ENCODE peak calls at places on chromosomes 7 and 10, in six cellular contexts. One of them, this sample, is unnamed.
A peak's percentile ranks its signal among the peaks of the same experiment; 100 is the strongest.

GRCh38 chr7:51543801-51544553 is 227.4 kb upstream of the COBL start:
- DNase-seq in PC-3: no peak
- DNase-seq in astrocyte: no peak
- DNase-seq in substantia nigra: no peak
- DNase-seq in Panc1: no peak
- DNase-seq in CD8-positive, alpha-beta memory T cell: no peak
- DNase-seq in this sample: no peak

GRCh38 chr10:3430501-3430900 is 257.9 kb upstream of the PITRM1 start:
- DNase-seq in substantia nigra: no peak
- DNase-seq in PC-3: no peak
- DNase-seq in Panc1: no peak
- DNase-seq in astrocyte: no peak
- DNase-seq in CD8-positive, alpha-beta memory T cell: no peak
- DNase-seq in this sample: no peak

GRCh38 chr10:132687181-132687892 is 98.6 kb downstream of the NKX6-2 start:
- DNase-seq in substantia nigra: no peak
- DNase-seq in CD8-positive, alpha-beta memory T cell: peak; percentile 33
- DNase-seq in Panc1: no peak
- DNase-seq in astrocyte: no peak
- DNase-seq in PC-3: no peak
- DNase-seq in this sample: no peak

GRCh38 chr10:13092446-13093102 is 7.4 kb upstream of the OPTN start:
- DNase-seq in CD8-positive, alpha-beta memory T cell: no peak
- DNase-seq in astrocyte: no peak
- DNase-seq in Panc1: no peak
- DNase-seq in substantia nigra: no peak
- DNase-seq in PC-3: no peak
- DNase-seq in this sample: no peak

GRCh38 chr10:607545-608196 is 81.8 kb downstream of the DIP2C start:
- DNase-seq in CD8-positive, alpha-beta memory T cell: no peak
- DNase-seq in substantia nigra: no peak
- DNase-seq in PC-3: no peak
- DNase-seq in Panc1: no peak
- DNase-seq in astrocyte: peak; percentile 32
- DNase-seq in this sample: no peak

GRCh38 chr7:47228386-47229014 is 353.4 kb downstream of the TNS3 start:
- DNase-seq in substantia nigra: no peak
- DNase-seq in astrocyte: no peak
- DNase-seq in CD8-positive, alpha-beta memory T cell: no peak
- DNase-seq in Panc1: no peak
- DNase-seq in PC-3: peak; percentile 23
- DNase-seq in this sample: no peak

GRCh38 chr10:44383749-44384600 is 922 bp downstream of the CXCL12 start:
- DNase-seq in astrocyte: no peak
- DNase-seq in Panc1: no peak
- DNase-seq in PC-3: no peak
- DNase-seq in CD8-positive, alpha-beta memory T cell: no peak
- DNase-seq in substantia nigra: no peak
- DNase-seq in this sample: no peak

GRCh38 chr7:12402365-12402725 is 1.3 kb downstream of the VWDE start:
- DNase-seq in Panc1: no peak
- DNase-seq in astrocyte: no peak
- DNase-seq in PC-3: peak; percentile 51
- DNase-seq in CD8-positive, alpha-beta memory T cell: no peak
- DNase-seq in substantia nigra: no peak
- DNase-seq in this sample: no peak

GRCh38 chr10:46028584-46029570 is 1.5 kb downstream of the NCOA4 start:
- DNase-seq in CD8-positive, alpha-beta memory T cell: no peak
- DNase-seq in Panc1: peak; percentile 51
- DNase-seq in substantia nigra: no peak
- DNase-seq in PC-3: peak; percentile 74
- DNase-seq in astrocyte: peak; percentile 70
- DNase-seq in this sample: peak; percentile 37

GRCh38 chr7:12257582-12257981 is 46.5 kb downstream of the TMEM106B start:
- DNase-seq in astrocyte: peak; percentile 35
- DNase-seq in substantia nigra: no peak
- DNase-seq in PC-3: peak; percentile 15
- DNase-seq in CD8-positive, alpha-beta memory T cell: peak; percentile 56
- DNase-seq in Panc1: no peak
- DNase-seq in this sample: no peak

GRCh38 chr10:14144491-14144890 is 186.2 kb downstream of the FRMD4A start:
- DNase-seq in PC-3: no peak
- DNase-seq in CD8-positive, alpha-beta memory T cell: no peak
- DNase-seq in substantia nigra: no peak
- DNase-seq in astrocyte: no peak
- DNase-seq in Panc1: no peak
- DNase-seq in this sample: no peak

GRCh38 chr7:55070271-55070743 is 51.5 kb downstream of the EGFR start:
- DNase-seq in substantia nigra: no peak
- DNase-seq in PC-3: no peak
- DNase-seq in Panc1: no peak
- DNase-seq in CD8-positive, alpha-beta memory T cell: no peak
- DNase-seq in astrocyte: no peak
- DNase-seq in this sample: no peak

GRCh38 chr7:91248996-91249395 is 15.2 kb upstream of the FZD1 start:
- DNase-seq in CD8-positive, alpha-beta memory T cell: no peak
- DNase-seq in substantia nigra: no peak
- DNase-seq in Panc1: no peak
- DNase-seq in PC-3: no peak
- DNase-seq in astrocyte: peak; percentile 20
- DNase-seq in this sample: no peak

GRCh38 chr10:33215154-33215553 is 119.3 kb downstream of the NRP1 start:
- DNase-seq in substantia nigra: no peak
- DNase-seq in CD8-positive, alpha-beta memory T cell: no peak
- DNase-seq in astrocyte: peak; percentile 87
- DNase-seq in Panc1: no peak
- DNase-seq in PC-3: peak; percentile 66
- DNase-seq in this sample: no peak

GRCh38 chr7:151585744-151586424 is 66.2 kb upstream of the RHEB start:
- DNase-seq in substantia nigra: no peak
- DNase-seq in Panc1: no peak
- DNase-seq in astrocyte: peak; percentile 75
- DNase-seq in PC-3: no peak
- DNase-seq in CD8-positive, alpha-beta memory T cell: no peak
- DNase-seq in this sample: no peak

GRCh38 chr10:12194752-12195271 is 879 bp downstream of the NUDT5 start:
- DNase-seq in CD8-positive, alpha-beta memory T cell: peak; percentile 53
- DNase-seq in substantia nigra: no peak
- DNase-seq in astrocyte: peak; percentile 12
- DNase-seq in Panc1: no peak
- DNase-seq in PC-3: peak; percentile 1
- DNase-seq in this sample: no peak

DNA sequence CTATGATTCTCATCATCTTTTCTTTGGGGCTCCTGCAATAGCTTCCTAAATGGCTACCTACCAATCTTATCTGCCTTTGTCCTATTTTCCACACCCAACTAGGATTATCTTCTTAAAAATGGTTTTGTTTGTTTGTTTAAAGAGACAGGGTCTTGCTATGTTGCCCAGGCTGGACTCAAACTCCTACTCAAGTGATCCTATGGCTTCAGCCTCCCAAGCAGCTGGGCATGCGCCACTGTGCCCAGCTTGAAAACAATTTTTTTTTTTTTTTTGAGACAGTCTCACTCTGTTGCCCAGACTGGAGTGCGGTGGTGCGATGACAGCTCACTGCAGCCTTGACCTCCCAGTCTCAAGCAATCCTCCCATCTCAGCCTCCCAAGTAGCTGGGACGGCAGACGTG is 14.9 kb downstream of the DNMBP start:
- DNase-seq in Panc1: no peak
- DNase-seq in PC-3: no peak
- DNase-seq in astrocyte: no peak
- DNase-seq in CD8-positive, alpha-beta memory T cell: no peak
- DNase-seq in substantia nigra: no peak
- DNase-seq in this sample: no peak
- H3K27ac ChIP-seq in Panc1: no peak overlapping the region
- H3K27ac ChIP-seq in PC-3: no peak overlapping the region
- H3K27ac ChIP-seq in astrocyte: peak overlapping the region; percentile 70
- H3K27ac ChIP-seq in CD8-positive, alpha-beta memory T cell: no peak overlapping the region
- H3K27ac ChIP-seq in substantia nigra: no peak overlapping the region
- H3K27ac ChIP-seq in this sample: no peak overlapping the region

DNA sequence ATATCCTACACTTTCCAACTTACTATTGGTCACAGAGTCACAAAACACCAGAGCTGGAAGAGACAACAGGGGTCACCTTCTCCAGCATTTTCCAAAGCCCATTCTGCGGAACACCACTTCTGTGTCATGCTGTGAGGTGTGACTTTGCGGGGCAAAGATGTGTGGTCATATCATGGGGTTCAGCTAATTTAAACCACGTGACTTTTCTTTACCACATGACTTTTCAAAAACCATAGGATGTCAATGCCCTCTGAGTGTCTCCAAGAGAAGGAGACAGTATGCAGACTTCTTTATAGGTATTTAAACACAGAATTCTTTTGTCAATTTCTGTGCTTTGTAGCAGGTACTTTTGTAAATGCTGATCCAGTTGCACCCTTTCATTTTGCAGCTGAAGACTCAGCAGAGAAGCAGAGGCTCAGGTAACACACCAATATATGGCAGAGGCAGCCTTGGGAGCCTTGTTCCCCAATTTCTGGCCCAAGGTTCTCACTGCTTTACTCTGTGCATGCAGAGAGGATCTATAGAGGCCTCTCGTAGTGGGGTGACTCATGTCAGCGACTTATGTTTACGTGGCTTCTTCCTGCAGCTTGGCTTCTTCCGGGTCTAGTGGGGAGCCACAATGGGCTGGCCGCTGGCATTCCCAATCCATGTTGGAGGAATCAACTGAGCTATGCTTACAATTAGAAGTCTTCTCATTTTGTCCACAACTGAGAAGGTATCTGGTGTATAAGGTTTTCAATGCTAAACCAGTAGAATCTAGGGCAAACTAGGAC is 104.0 kb upstream of the RHOBTB1 start:
- DNase-seq in PC-3: peak; percentile 43
- DNase-seq in Panc1: no peak
- DNase-seq in substantia nigra: no peak
- DNase-seq in CD8-positive, alpha-beta memory T cell: no peak
- DNase-seq in astrocyte: no peak
- DNase-seq in this sample: no peak
- H3K27ac ChIP-seq in PC-3: no peak overlapping the region
- H3K27ac ChIP-seq in Panc1: no peak overlapping the region
- H3K27ac ChIP-seq in substantia nigra: no peak overlapping the region
- H3K27ac ChIP-seq in CD8-positive, alpha-beta memory T cell: no peak overlapping the region
- H3K27ac ChIP-seq in astrocyte: no peak overlapping the region
- H3K27ac ChIP-seq in this sample: no peak overlapping the region

DNA sequence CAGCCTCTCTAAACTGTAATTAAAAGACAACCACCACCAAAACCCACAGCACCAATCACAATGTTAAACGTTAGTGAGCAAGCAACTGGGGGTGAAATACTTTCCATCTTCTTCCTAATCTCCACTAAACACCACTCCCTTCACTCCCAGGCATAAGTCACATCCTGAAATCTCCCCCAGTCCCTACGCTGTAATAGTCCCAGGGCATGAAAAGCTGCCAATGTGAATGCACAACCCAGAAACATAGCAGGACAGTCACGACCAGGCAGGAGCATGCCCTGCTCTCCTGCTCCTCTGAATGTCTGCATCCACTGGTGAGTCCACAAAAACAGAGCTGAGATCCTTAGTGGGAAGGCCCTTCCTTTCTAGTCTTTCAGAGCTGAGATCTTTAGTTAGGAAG is 288.9 kb downstream of the PARD3 start:
- DNase-seq in astrocyte: peak; percentile 70
- DNase-seq in PC-3: peak; percentile 99
- DNase-seq in substantia nigra: no peak
- DNase-seq in Panc1: no peak
- DNase-seq in CD8-positive, alpha-beta memory T cell: no peak
- DNase-seq in this sample: no peak
- H3K27ac ChIP-seq in astrocyte: peak overlapping the region; percentile 96
- H3K27ac ChIP-seq in PC-3: peak overlapping the region; percentile 85
- H3K27ac ChIP-seq in substantia nigra: no peak overlapping the region
- H3K27ac ChIP-seq in Panc1: peak overlapping the region; percentile 87
- H3K27ac ChIP-seq in CD8-positive, alpha-beta memory T cell: no peak overlapping the region
- H3K27ac ChIP-seq in this sample: peak overlapping the region; percentile 77

DNA sequence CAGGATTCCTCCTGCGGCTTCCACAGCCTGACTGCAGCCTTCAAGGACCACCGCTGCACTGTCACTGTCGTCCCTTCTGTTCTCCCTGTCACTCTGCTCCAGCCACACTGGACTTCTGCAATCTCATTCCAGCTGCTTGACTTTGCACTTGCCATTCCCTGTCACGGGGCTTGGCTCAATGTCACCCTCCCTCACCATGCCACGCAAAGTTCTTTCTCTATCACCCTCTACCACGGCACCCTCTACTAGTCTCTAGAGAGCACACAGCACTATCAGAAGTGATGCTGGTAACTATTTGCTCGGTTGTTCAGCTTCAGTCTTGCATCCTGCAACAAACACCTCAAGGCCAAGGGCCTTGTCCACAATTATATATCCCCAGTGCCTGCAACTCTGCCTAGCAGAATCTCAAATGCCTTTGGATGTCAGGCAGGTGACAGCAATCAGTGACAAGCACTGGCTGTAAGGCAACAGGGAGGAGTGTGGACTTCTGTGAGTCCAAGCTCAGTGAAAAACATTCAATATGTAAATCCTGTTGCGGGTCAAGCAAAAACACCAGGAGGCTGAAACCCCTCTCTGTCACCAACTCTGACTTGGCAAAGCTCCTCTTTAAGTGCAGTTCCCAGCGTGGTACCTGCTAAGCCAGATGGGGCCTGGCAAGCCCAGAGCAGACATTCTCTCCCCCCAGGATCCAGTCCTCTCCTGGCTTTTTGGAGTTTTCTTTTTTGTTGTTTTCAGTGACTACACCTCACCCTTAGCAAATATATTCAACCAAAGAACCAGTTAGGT is 259.8 kb downstream of the FGFR2 start:
- DNase-seq in substantia nigra: no peak
- DNase-seq in Panc1: no peak
- DNase-seq in PC-3: no peak
- DNase-seq in astrocyte: no peak
- DNase-seq in CD8-positive, alpha-beta memory T cell: no peak
- DNase-seq in this sample: no peak
- H3K27ac ChIP-seq in substantia nigra: no peak overlapping the region
- H3K27ac ChIP-seq in Panc1: no peak overlapping the region
- H3K27ac ChIP-seq in PC-3: no peak overlapping the region
- H3K27ac ChIP-seq in astrocyte: no peak overlapping the region
- H3K27ac ChIP-seq in CD8-positive, alpha-beta memory T cell: no peak overlapping the region
- H3K27ac ChIP-seq in this sample: no peak overlapping the region

GRCh38 chr10:87658383-87658795 is 1.3 kb upstream of the PAPSS2 start:
- DNase-seq in PC-3: peak; percentile 17
- DNase-seq in CD8-positive, alpha-beta memory T cell: no peak
- DNase-seq in astrocyte: no peak
- DNase-seq in Panc1: no peak
- DNase-seq in substantia nigra: no peak
- DNase-seq in this sample: no peak

GRCh38 chr10:87654212-87654611 is 5.5 kb upstream of the PAPSS2 start:
- DNase-seq in CD8-positive, alpha-beta memory T cell: no peak
- DNase-seq in PC-3: peak; percentile 22
- DNase-seq in Panc1: no peak
- DNase-seq in substantia nigra: no peak
- DNase-seq in astrocyte: no peak
- DNase-seq in this sample: no peak

GRCh38 chr10:87658858-87659555 is 671 bp upstream of the PAPSS2 start:
- DNase-seq in CD8-positive, alpha-beta memory T cell: no peak
- DNase-seq in astrocyte: no peak
- DNase-seq in Panc1: no peak
- DNase-seq in substantia nigra: no peak
- DNase-seq in PC-3: no peak
- DNase-seq in this sample: no peak

GRCh38 chr10:87657370-87657769 is 2.3 kb upstream of the PAPSS2 start:
- DNase-seq in substantia nigra: no peak
- DNase-seq in PC-3: peak; percentile 46
- DNase-seq in Panc1: no peak
- DNase-seq in CD8-positive, alpha-beta memory T cell: no peak
- DNase-seq in astrocyte: peak; percentile 64
- DNase-seq in this sample: no peak

GRCh38 chr10:87656431-87657072 is 3.1 kb upstream of the PAPSS2 start:
- DNase-seq in Panc1: no peak
- DNase-seq in astrocyte: no peak
- DNase-seq in substantia nigra: no peak
- DNase-seq in CD8-positive, alpha-beta memory T cell: peak; percentile 48
- DNase-seq in PC-3: peak; percentile 48
- DNase-seq in this sample: no peak
- H3K27ac ChIP-seq in Panc1: no peak overlapping the region
- H3K27ac ChIP-seq in astrocyte: peak overlapping the region; percentile 17
- H3K27ac ChIP-seq in substantia nigra: no peak overlapping the region
- H3K27ac ChIP-seq in CD8-positive, alpha-beta memory T cell: no peak overlapping the region
- H3K27ac ChIP-seq in PC-3: no peak overlapping the region
- H3K27ac ChIP-seq in this sample: no peak overlapping the region